ENCODE peak calls at places on chromosome 4, in six cellular contexts. L, P, Z, F, Q and D are unnamed samples. For H3K4me1, the result is how much of the 10 kb centered on the place peaks cover.

GRCh38 chr4:139242511-139243051 is 37.4 kb downstream of the MGARP start:
- DNase-seq in Z (peak), P (no peak), L (peak), F (no peak), Q (peak), D (no peak)

GRCh38 chr4:170374770-170375169 is 285.0 kb upstream of the AADAT start:
- DNase-seq in F (no peak), L (peak), Z (no peak), Q (no peak), P (no peak), D (no peak)

GRCh38 chr4:138972956-138973819 is 42.4 kb upstream of the NOCT start:
- DNase-seq in L (no peak), P (no peak), F (no peak), Q (no peak), Z (no peak), D (no peak)

GRCh38 chr4:81221303-81222081 is 6.5 kb upstream of the PRKG2 start:
- DNase-seq in L (no peak), Z (peak), P (no peak), Q (no peak), F (no peak), D (no peak)

GRCh38 chr4:134126955-134127354 is 74.6 kb downstream of the PABPC4L start:
- DNase-seq in Z (no peak), L (no peak), Q (no peak), P (no peak), F (no peak), D (no peak)

GRCh38 chr4:102345795-102346100 is 466 bp upstream of the SLC39A8 start:
- DNase-seq in F (no peak), L (peak), Z (no peak), P (no peak), Q (no peak), D (no peak)

GRCh38 chr4:117777721-117778120 is 256.6 kb upstream of the NDST3 start:
- DNase-seq in F (no peak), Z (no peak), L (no peak), Q (peak), P (no peak), D (no peak)

GRCh38 chr4:155249036-155249566 is 40.7 kb downstream of the NPY2R start:
- DNase-seq in P (no peak), L (no peak), Q (no peak), F (no peak), Z (no peak), D (no peak)

GRCh38 chr4:77443941-77444340 is 161.7 kb upstream of the CXCL13 start:
- DNase-seq in Z (peak), L (no peak), F (no peak), Q (peak), P (no peak), D (no peak)

GRCh38 chr4:188332265-188332664 is 193.0 kb downstream of the TRIML1 start:
- DNase-seq in F (no peak), P (no peak), Z (no peak), L (no peak), Q (no peak), D (no peak)

GRCh38 chr4:66842401-66842800 is 702.9 kb downstream of the CENPC start:
- DNase-seq in P (no peak), Q (no peak), Z (no peak), L (no peak), F (no peak), D (no peak)
- TF ChIP-seq CTCF in P (no peak), Q (no peak), Z (no peak), L (no peak), F (no peak), D (no peak)

DNA sequence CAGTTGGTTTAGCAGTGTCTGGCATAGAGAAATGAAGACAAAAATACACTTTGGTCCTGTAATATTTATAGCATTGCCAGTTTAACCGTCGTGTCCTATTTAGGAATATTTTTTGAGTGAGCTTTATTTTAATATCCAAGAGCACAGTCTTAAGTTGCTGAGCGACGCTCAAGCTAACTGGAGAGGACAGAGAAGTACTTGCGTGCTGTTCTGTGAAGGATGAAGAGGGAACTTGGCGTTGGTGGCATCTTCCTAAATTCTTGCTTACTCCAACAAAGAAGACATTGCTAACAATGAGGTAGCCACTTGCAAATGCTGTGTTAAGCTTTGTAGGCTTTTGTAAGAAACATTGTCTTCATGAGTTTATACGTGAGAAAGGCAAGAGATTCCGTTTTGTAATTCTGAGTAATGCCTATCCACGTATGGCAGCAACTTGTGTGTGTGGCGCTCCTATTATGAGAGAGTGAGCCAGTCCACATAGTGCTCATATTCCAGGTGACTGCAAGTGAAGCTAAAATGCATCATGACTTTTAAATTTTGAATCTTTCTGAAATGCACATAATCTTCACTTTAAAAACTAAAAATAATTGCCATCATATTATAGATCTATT is 50.6 kb downstream of the SYNPO2 start:
- DNase-seq in P (no peak), L (no peak), F (no peak), Z (no peak), Q (no peak), D (no peak)
- H3K4me1 ChIP-seq in P (half or more), L (under half), F (under half), Z (under half), Q (under half), D (under half)

GRCh38 chr4:5019274-5019673 is at the start of gene CYTL1:
- DNase-seq in L (no peak), Z (peak), P (no peak), Q (no peak), F (no peak), D (peak)
- H3K4me3 ChIP-seq in L (no peak), Z (no peak), P (peak), Q (no peak), F (peak), D (no peak)

GRCh38 chr4:153465145-153465544 is 1.0 kb upstream of the TMEM131L start:
- DNase-seq in Z (no peak), Q (peak), L (no peak), F (no peak), P (no peak), D (no peak)

GRCh38 chr4:153464068-153464467 is 2.1 kb upstream of the TMEM131L start:
- DNase-seq in P (no peak), Z (no peak), F (no peak), L (no peak), Q (no peak), D (no peak)

GRCh38 chr4:153466637-153467153 is 535 bp downstream of the TMEM131L start:
- DNase-seq in L (no peak), Q (no peak), P (no peak), F (no peak), Z (no peak), D (no peak)

GRCh38 chr4:153465922-153466636 is at the start of gene TMEM131L:
- DNase-seq in F (peak), Q (peak), L (peak), Z (peak), P (peak), D (peak)

GRCh38 chr4:153465583-153465921 is 608 bp upstream of the TMEM131L start:
- DNase-seq in Q (peak), F (peak), L (peak), P (peak), Z (peak), D (peak)
- TF ChIP-seq CTCF in Q (peak), F (no peak), L (no peak), P (peak), Z (peak), D (no peak)

DNA sequence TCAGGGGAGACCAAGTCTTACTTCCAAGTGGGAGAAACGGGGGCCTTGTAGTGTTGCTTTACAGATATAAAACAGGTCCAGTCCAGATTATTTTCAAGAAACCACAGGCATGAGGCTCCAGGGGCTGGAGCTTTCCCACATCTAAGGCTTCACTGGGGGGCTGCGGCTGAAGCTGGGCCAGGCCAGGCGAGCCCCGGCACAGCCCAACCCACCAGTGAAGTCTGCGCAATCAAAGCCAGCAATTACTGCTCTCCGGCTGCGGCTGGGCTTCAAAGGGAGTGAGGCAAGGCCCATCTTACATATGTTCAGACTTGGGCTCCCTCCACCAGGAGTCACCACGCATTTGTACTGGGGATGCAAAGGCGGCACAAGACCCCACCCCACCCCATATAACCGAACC is 61.7 kb downstream of the HADH start:
- DNase-seq in Q (no peak), P (no peak), L (no peak), Z (no peak), F (no peak), D (no peak)
- H3K4me1 ChIP-seq in Q (under half), P (under half), L (under half), Z (under half), F (under half), D (under half)

GRCh38 chr4:168877407-168877778 is 132.7 kb downstream of the CBR4 start:
- DNase-seq in Z (no peak), F (no peak), L (peak), Q (peak), P (no peak), D (no peak)

GRCh38 chr4:168880087-168880675 is 129.9 kb downstream of the CBR4 start:
- DNase-seq in L (no peak), P (no peak), Q (peak), F (no peak), Z (peak), D (no peak)

GRCh38 chr4:168876106-168876505 is 133.9 kb downstream of the CBR4 start:
- DNase-seq in P (no peak), L (no peak), F (no peak), Z (no peak), Q (no peak), D (no peak)

GRCh38 chr4:168879178-168879577 is 130.9 kb downstream of the CBR4 start:
- DNase-seq in Q (no peak), P (no peak), F (no peak), Z (no peak), L (no peak), D (no peak)

DNA sequence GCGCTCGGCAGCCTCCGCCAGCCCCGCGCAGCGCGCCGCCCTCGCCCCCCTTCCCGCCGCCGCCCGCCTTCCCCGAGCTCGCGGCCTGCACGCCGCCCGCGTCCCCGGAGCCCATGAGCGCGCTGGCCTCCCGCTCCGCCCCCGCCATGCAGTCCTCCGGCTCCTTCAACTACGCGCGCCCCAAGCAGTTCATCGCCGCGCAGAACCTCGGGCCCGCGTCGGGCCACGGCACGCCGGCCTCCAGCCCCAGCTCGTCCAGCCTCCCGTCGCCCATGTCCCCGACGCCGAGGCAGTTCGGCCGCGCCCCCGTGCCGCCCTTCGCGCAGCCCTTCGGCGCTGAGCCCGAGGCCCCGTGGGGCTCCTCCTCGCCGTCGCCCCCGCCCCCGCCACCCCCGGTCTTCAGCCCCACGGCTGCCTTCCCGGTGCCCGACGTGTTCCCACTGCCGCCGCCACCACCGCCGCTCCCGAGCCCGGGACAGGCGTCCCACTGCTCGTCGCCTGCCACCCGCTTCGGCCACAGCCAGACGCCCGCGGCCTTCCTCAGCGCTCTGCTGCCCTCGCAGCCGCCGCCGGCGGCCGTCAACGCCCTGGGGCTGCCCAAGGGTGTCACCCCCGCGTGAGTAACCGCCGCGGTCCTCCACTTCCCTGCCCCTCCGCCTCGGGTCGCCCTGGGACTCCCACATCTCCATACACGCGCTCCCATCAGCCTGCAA is 132.1 kb downstream of the CBR4 start:
- DNase-seq in L (peak), Q (peak), P (peak), Z (peak), F (peak), D (peak)
- H3K4me3 ChIP-seq in L (no peak), Q (peak), P (peak), Z (no peak), F (peak), D (peak)